ENCODE peak calls at places on chromosomes 12 and 14, in four cellular contexts. C, W, Y and G are unnamed samples.

GRCh38 chr12:130461868-130462557 is 124.3 kb downstream of the PIWIL1 start:
- DNase-seq in C (no peak), W (no peak), Y (no peak), G (no peak)

GRCh38 chr12:48193623-48194022 is 9.5 kb downstream of the OR10AD1 start:
- DNase-seq in C (no peak), W (no peak), Y (no peak), G (no peak)

GRCh38 chr12:46478123-46478522 is 105.5 kb upstream of the SLC38A2 start:
- DNase-seq in C (no peak), W (no peak), Y (no peak), G (no peak)

GRCh38 chr14:76456200-76456599 is 80.3 kb downstream of the ESRRB start:
- DNase-seq in C (peak), W (peak), Y (peak), G (peak)

GRCh38 chr12:124493809-124494750 is 73.3 kb downstream of the NCOR2 start:
- DNase-seq in C (no peak), W (no peak), Y (peak), G (no peak)

GRCh38 chr14:63178912-63179311 is 25.3 kb upstream of the RHOJ start:
- DNase-seq in C (no peak), W (peak), Y (no peak), G (peak)

GRCh38 chr12:83186437-83186836 is 499.7 kb downstream of the TMTC2 start:
- DNase-seq in C (no peak), W (no peak), Y (no peak), G (no peak)

GRCh38 chr12:106309671-106310313 is 7.3 kb downstream of the TCP11L2 start:
- DNase-seq in C (no peak), W (no peak), Y (no peak), G (peak)

GRCh38 chr14:67050892-67051291 is 138.3 kb upstream of the GARIN2 start:
- DNase-seq in C (no peak), W (no peak), Y (no peak), G (no peak)

GRCh38 chr12:82818276-82819035 is 131.8 kb downstream of the TMTC2 start:
- DNase-seq in C (no peak), W (no peak), Y (no peak), G (peak)

GRCh38 chr12:54066408-54066807 is 12.8 kb downstream of the HOXC4 start:
- DNase-seq in C (no peak), W (no peak), Y (no peak), G (no peak)

GRCh38 chr14:59133202-59133601 is 55.3 kb upstream of the DAAM1 start:
- DNase-seq in C (peak), W (peak), Y (no peak), G (no peak)

GRCh38 chr12:56425188-56425587 is 24.0 kb downstream of the TIMELESS start:
- DNase-seq in C (no peak), W (no peak), Y (no peak), G (no peak)

GRCh38 chr14:79708991-79709390 is 502.3 kb downstream of the DIO2 start:
- DNase-seq in C (no peak), W (no peak), Y (no peak), G (peak)

GRCh38 chr12:104549820-104550480 is 93.2 kb downstream of the CHST11 start:
- DNase-seq in C (no peak), W (no peak), Y (no peak), G (peak)

GRCh38 chr12:7989827-7990491 is 42.6 kb upstream of the FOXJ2 start:
- DNase-seq in C (peak), W (peak), Y (no peak), G (peak)

GRCh38 chr12:4809013-4809448 is 88.8 kb downstream of the GALNT8 start:
- DNase-seq in C (no peak), W (no peak), Y (no peak), G (no peak)

GRCh38 chr12:55932546-55932919 is 1.6 kb downstream of the DGKA start:
- DNase-seq in C (no peak), W (peak), Y (no peak), G (peak)

GRCh38 chr14:103402700-103403099 is 17.5 kb downstream of the MARK3 start:
- DNase-seq in C (no peak), W (peak), Y (no peak), G (peak)

GRCh38 chr14:76086636-76087035 is 65.1 kb upstream of the GPATCH2L start:
- DNase-seq in C (no peak), W (no peak), Y (no peak), G (no peak)

DNA sequence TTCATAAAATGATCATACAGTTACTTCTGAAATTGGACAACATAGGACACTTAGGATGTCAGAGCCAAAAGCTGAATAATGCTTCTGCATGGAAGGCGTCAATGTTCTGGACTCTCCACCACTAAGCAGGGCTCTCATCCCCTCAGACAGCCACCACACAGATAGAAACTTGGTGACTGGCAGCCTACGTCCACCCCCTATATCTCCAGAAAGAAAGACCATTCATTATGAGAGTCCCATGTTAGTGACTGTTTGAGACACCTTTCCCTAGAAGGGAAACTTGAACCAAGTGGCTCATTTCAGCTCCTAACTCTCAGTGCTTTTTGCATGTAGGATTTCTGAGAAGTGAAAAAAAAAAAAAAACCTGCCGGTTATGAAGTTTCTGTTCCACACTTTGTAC is 251.0 kb upstream of the FKBP4 start:
- DNase-seq in C (no peak), W (no peak), Y (peak), G (no peak)
- TF ChIP-seq FOS in C (no peak), W (no peak), Y (no peak), G (no peak)

GRCh38 chr14:33846100-33846824 is 104.6 kb downstream of the EGLN3 start:
- DNase-seq in C (no peak), W (no peak), Y (no peak), G (no peak)

GRCh38 chr14:33848706-33849454 is 102.0 kb downstream of the EGLN3 start:
- DNase-seq in C (peak), W (peak), Y (no peak), G (peak)

GRCh38 chr14:33847066-33847465 is 103.8 kb downstream of the EGLN3 start:
- DNase-seq in C (no peak), W (no peak), Y (no peak), G (no peak)

GRCh38 chr14:33849455-33849801 is 101.4 kb downstream of the EGLN3 start:
- DNase-seq in C (no peak), W (no peak), Y (no peak), G (no peak)

DNA sequence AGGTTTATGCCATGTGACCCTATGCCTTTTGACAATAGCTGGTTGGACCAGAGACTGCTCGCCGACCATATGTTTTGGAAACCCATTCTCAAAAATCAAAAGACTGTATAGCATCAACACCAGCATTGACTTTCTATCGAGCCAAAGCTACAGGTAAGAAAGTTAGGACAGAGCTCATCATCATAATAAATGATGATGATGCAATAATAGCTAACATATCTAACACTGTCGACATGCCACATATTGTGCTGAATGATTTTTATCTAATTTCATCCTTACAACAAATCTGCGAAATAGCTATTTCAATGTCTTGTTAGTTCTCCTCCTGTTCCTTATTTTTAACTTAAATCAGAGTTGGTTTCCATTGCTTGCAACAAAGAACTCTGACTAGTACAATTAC is 102.9 kb downstream of the EGLN3 start:
- DNase-seq in C (no peak), W (no peak), Y (no peak), G (no peak)
- TF ChIP-seq FOS in C (no peak), W (no peak), Y (no peak), G (no peak)

DNA sequence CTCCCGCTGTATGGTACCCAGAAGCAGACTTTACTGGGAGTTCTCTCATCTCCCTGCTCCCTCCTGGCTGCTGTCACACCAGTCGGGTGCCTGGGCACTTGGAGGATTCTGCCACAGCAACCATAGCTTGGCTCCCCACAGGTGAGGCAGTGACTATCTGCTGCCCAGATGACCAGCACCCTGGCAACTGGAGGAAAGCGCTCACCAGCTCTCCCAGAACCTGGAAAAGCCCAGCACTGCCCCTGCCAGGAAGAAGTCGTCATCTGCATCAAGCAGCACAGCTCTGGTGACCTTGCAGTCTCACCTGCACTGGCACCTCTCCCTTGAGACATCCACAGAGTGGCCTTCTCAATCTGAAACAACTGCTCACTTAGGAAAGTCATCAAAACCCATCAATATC is 31.9 kb upstream of the TC2N start:
- DNase-seq in C (no peak), W (no peak), Y (no peak), G (no peak)
- TF ChIP-seq FOS in C (no peak), W (no peak), Y (no peak), G (no peak)

DNA sequence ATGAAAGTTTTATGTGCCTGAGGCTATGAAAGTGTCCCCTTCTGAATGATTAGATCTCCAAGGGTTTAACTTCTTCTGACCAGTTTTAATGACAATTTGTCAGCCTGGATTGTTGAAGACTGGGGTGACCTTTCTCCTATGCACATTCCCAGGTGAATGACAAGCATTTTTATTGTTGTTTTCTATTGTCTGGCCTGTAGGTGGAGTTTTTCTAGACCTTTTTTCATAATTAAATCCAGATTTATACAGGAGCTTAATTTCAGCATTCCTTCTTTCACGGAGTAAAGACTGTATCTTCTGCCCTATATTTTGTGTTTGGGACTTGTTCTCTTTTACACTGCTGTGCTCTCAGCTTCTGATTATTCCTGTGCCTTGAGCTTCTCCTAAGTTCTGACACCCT is 125.0 kb upstream of the FAR2 start:
- DNase-seq in C (peak), W (no peak), Y (no peak), G (no peak)
- TF ChIP-seq FOS in C (no peak), W (no peak), Y (no peak), G (no peak)

GRCh38 chr14:24238123-24238522 is 4.3 kb downstream of the TINF2 start:
- DNase-seq in C (no peak), W (no peak), Y (no peak), G (no peak)
- TF ChIP-seq FOS in C (no peak), W (no peak), Y (no peak), G (no peak)

GRCh38 chr12:89456565-89456964 is 68.0 kb downstream of the GALNT4 start:
- DNase-seq in C (no peak), W (no peak), Y (no peak), G (no peak)

GRCh38 chr12:89461190-89461589 is 63.4 kb downstream of the GALNT4 start:
- DNase-seq in C (no peak), W (peak), Y (no peak), G (peak)

GRCh38 chr12:89464974-89465592 is 59.5 kb downstream of the GALNT4 start:
- DNase-seq in C (no peak), W (no peak), Y (no peak), G (peak)

GRCh38 chr12:89461649-89462612 is 62.7 kb downstream of the GALNT4 start:
- DNase-seq in C (peak), W (peak), Y (no peak), G (peak)
- TF ChIP-seq FOS in C (no peak), W (no peak), Y (no peak), G (no peak)

DNA sequence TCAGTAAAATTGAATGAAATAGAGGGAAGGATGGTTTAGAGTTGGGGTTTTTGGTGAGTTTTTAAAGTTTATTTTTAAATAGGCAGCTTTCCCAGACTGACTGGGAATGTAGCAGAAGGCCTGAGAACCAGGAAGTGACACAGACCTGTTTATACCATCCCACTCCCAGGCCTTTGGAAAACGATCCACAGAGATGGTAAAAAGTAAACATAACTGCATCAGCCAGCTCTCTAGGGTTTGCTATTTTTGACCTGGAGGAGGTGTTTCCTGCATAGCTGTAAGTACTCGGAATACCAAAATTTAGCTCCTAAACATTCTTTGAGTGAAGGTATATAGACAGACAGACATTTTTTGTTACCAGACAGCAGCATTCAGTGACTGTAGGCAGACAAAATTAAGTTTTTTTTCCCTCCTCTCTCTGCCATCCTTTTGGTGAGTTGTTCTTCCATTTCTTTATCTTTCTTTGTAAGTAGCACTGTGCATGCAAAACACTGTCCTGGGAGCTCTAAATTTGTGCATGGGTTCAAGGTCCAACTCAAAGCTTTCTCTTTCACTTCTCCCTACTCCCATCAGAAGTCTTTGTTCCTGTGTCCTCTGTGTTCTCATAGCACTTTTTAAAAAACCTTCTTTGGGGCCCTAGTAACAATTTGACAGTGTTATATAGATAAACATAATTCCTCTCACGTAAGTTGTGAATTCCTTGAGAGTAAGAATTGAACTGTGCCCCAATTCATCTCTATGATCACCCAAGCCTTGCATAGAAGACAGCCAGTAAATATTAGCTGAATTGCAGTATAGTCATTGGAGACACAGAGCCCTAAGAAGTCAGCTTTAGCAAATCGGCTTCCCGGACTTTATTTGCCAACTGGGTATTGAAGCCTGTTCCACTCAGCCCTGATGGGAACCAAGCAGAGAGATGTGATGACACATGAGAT is 37.4 kb downstream of the SUSD6 start:
- DNase-seq in C (no peak), W (peak), Y (peak), G (peak)
- TF ChIP-seq FOS in C (no peak), W (peak), Y (no peak), G (peak)